ENCODE peak calls at places on chromosomes 12 and 14, in four cellular contexts. One of them, this sample, is unnamed.
A peak's percentile ranks its signal among the peaks of the same experiment; 100 is the strongest.

GRCh38 chr14:25537846-25538455 is 488.0 kb upstream of the STXBP6 start:
- DNase-seq in fibroblast of gingiva: no peak
- DNase-seq in HuH-7: peak; percentile 47
- DNase-seq in myocyte: no peak
- DNase-seq in this sample: no peak

GRCh38 chr14:102046337-102047278 is 40.2 kb downstream of the HSP90AA1 start:
- DNase-seq in fibroblast of gingiva: peak; percentile 79
- DNase-seq in myocyte: peak; percentile 86
- DNase-seq in HuH-7: peak; percentile 74
- DNase-seq in this sample: peak; percentile 67

GRCh38 chr14:79111963-79112362 is 941.8 kb downstream of the NRXN3 start:
- DNase-seq in myocyte: no peak
- DNase-seq in HuH-7: no peak
- DNase-seq in fibroblast of gingiva: no peak
- DNase-seq in this sample: no peak

GRCh38 chr12:69570545-69571399 is 14.5 kb upstream of the CCT2 start:
- DNase-seq in myocyte: peak; percentile 67
- DNase-seq in HuH-7: no peak
- DNase-seq in fibroblast of gingiva: peak; percentile 58
- DNase-seq in this sample: peak; percentile 67

GRCh38 chr14:23414254-23414653 is 6.2 kb upstream of the MYH6 start:
- DNase-seq in HuH-7: no peak
- DNase-seq in fibroblast of gingiva: no peak
- DNase-seq in myocyte: no peak
- DNase-seq in this sample: no peak

GRCh38 chr12:19482551-19483109 is 43.3 kb downstream of the AEBP2 start:
- DNase-seq in fibroblast of gingiva: no peak
- DNase-seq in myocyte: no peak
- DNase-seq in HuH-7: no peak
- DNase-seq in this sample: no peak

GRCh38 chr12:93825926-93826599 is 148.9 kb downstream of the CRADD start:
- DNase-seq in HuH-7: no peak
- DNase-seq in fibroblast of gingiva: no peak
- DNase-seq in myocyte: no peak
- DNase-seq in this sample: no peak

GRCh38 chr14:32590157-32590556 is 261.1 kb downstream of the AKAP6 start:
- DNase-seq in myocyte: no peak
- DNase-seq in HuH-7: no peak
- DNase-seq in fibroblast of gingiva: no peak
- DNase-seq in this sample: no peak

GRCh38 chr12:24929953-24930352 is 18.9 kb downstream of the BCAT1 start:
- DNase-seq in myocyte: no peak
- DNase-seq in HuH-7: no peak
- DNase-seq in fibroblast of gingiva: no peak
- DNase-seq in this sample: no peak